ENCODE peak calls at places on chromosome 7, in seven cellular contexts. One of them, this sample, is unnamed.

GRCh38 chr7:42017356-42017986 is 219.5 kb downstream of the GLI3 start:
- DNase-seq in A549: no peak
- DNase-seq in prostate gland: no peak
- DNase-seq in HCT116: no peak
- DNase-seq in caudate nucleus: no peak
- DNase-seq in kidney: no peak
- DNase-seq in left lung: no peak
- DNase-seq in this sample: no peak

GRCh38 chr7:28481131-28481926 is 69.0 kb downstream of the CREB5 start:
- DNase-seq in A549: no peak
- DNase-seq in prostate gland: no peak
- DNase-seq in HCT116: no peak
- DNase-seq in caudate nucleus: no peak
- DNase-seq in kidney: no peak
- DNase-seq in left lung: no peak
- DNase-seq in this sample: no peak

GRCh38 chr7:69597278-69598076 is 798 bp upstream of the AUTS2 start:
- DNase-seq in A549: peak
- DNase-seq in prostate gland: peak
- DNase-seq in HCT116: no peak
- DNase-seq in caudate nucleus: peak
- DNase-seq in kidney: peak
- DNase-seq in left lung: peak
- DNase-seq in this sample: peak

GRCh38 chr7:91519241-91520200 is 255.3 kb downstream of the FZD1 start:
- DNase-seq in A549: no peak
- DNase-seq in prostate gland: no peak
- DNase-seq in HCT116: no peak
- DNase-seq in caudate nucleus: no peak
- DNase-seq in kidney: no peak
- DNase-seq in left lung: no peak
- DNase-seq in this sample: no peak

GRCh38 chr7:82110146-82110823 is 333.3 kb downstream of the CACNA2D1 start:
- DNase-seq in A549: no peak
- DNase-seq in prostate gland: no peak
- DNase-seq in HCT116: no peak
- DNase-seq in caudate nucleus: no peak
- DNase-seq in kidney: no peak
- DNase-seq in left lung: no peak
- DNase-seq in this sample: no peak

GRCh38 chr7:69770613-69771012 is 172.3 kb downstream of the AUTS2 start:
- DNase-seq in A549: no peak
- DNase-seq in prostate gland: no peak
- DNase-seq in HCT116: no peak
- DNase-seq in caudate nucleus: no peak
- DNase-seq in kidney: no peak
- DNase-seq in left lung: no peak
- DNase-seq in this sample: no peak

GRCh38 chr7:155252388-155252957 is 45.2 kb upstream of the INSIG1 start:
- DNase-seq in A549: no peak
- DNase-seq in prostate gland: no peak
- DNase-seq in HCT116: no peak
- DNase-seq in caudate nucleus: no peak
- DNase-seq in kidney: no peak
- DNase-seq in left lung: no peak
- DNase-seq in this sample: no peak

GRCh38 chr7:15686957-15687644 is 618 bp upstream of the MEOX2 start:
- DNase-seq in A549: no peak
- DNase-seq in prostate gland: no peak
- DNase-seq in HCT116: no peak
- DNase-seq in caudate nucleus: no peak
- DNase-seq in kidney: no peak
- DNase-seq in left lung: peak
- DNase-seq in this sample: no peak

GRCh38 chr7:92645531-92646061 is 55.4 kb upstream of the FAM133B start:
- DNase-seq in A549: peak
- DNase-seq in prostate gland: peak
- DNase-seq in HCT116: peak
- DNase-seq in caudate nucleus: no peak
- DNase-seq in kidney: no peak
- DNase-seq in left lung: no peak
- DNase-seq in this sample: no peak

GRCh38 chr7:158164101-158165095 is 423.2 kb downstream of the PTPRN2 start:
- DNase-seq in A549: no peak
- DNase-seq in prostate gland: no peak
- DNase-seq in HCT116: no peak
- DNase-seq in caudate nucleus: no peak
- DNase-seq in kidney: no peak
- DNase-seq in left lung: no peak
- DNase-seq in this sample: no peak

GRCh38 chr7:145848691-145849090 is 267.9 kb upstream of the CNTNAP2 start:
- DNase-seq in A549: no peak
- DNase-seq in prostate gland: no peak
- DNase-seq in HCT116: no peak
- DNase-seq in caudate nucleus: no peak
- DNase-seq in kidney: no peak
- DNase-seq in left lung: no peak
- DNase-seq in this sample: no peak

GRCh38 chr7:128092221-128092620 is 61.0 kb upstream of the LRRC4 start:
- DNase-seq in A549: no peak
- DNase-seq in prostate gland: no peak
- DNase-seq in HCT116: no peak
- DNase-seq in caudate nucleus: no peak
- DNase-seq in kidney: no peak
- DNase-seq in left lung: no peak
- DNase-seq in this sample: no peak

GRCh38 chr7:43694399-43694748 is 34.9 kb downstream of the COA1 start:
- DNase-seq in A549: no peak
- DNase-seq in prostate gland: no peak
- DNase-seq in HCT116: peak
- DNase-seq in caudate nucleus: no peak
- DNase-seq in kidney: no peak
- DNase-seq in left lung: no peak
- DNase-seq in this sample: no peak

GRCh38 chr7:77537595-77538185 is 595 bp downstream of the PTPN12 start:
- DNase-seq in A549: peak
- DNase-seq in prostate gland: peak
- DNase-seq in HCT116: no peak
- DNase-seq in caudate nucleus: no peak
- DNase-seq in kidney: peak
- DNase-seq in left lung: peak
- DNase-seq in this sample: peak

GRCh38 chr7:114921636-114922150 is at the start of gene MDFIC:
- DNase-seq in A549: peak
- DNase-seq in prostate gland: no peak
- DNase-seq in HCT116: no peak
- DNase-seq in caudate nucleus: no peak
- DNase-seq in kidney: peak
- DNase-seq in left lung: no peak
- DNase-seq in this sample: no peak

GRCh38 chr7:117273325-117274292 is 49.2 kb downstream of the WNT2 start:
- DNase-seq in A549: no peak
- DNase-seq in prostate gland: peak
- DNase-seq in HCT116: no peak
- DNase-seq in caudate nucleus: no peak
- DNase-seq in kidney: no peak
- DNase-seq in left lung: no peak
- DNase-seq in this sample: no peak

GRCh38 chr7:42493436-42494198 is 256.6 kb upstream of the GLI3 start:
- DNase-seq in A549: no peak
- DNase-seq in prostate gland: peak
- DNase-seq in HCT116: no peak
- DNase-seq in caudate nucleus: peak
- DNase-seq in kidney: peak
- DNase-seq in left lung: peak
- DNase-seq in this sample: peak

GRCh38 chr7:82331234-82331633 is 112.3 kb downstream of the CACNA2D1 start:
- DNase-seq in A549: no peak
- DNase-seq in prostate gland: no peak
- DNase-seq in HCT116: no peak
- DNase-seq in caudate nucleus: no peak
- DNase-seq in kidney: no peak
- DNase-seq in left lung: no peak
- DNase-seq in this sample: no peak

GRCh38 chr7:65265959-65266519 is 107.6 kb upstream of the ZNF92 start:
- DNase-seq in A549: no peak
- DNase-seq in prostate gland: no peak
- DNase-seq in HCT116: no peak
- DNase-seq in caudate nucleus: no peak
- DNase-seq in kidney: no peak
- DNase-seq in left lung: no peak
- DNase-seq in this sample: no peak

GRCh38 chr7:50543776-50544442 is 21.3 kb downstream of the DDC start:
- DNase-seq in A549: no peak
- DNase-seq in prostate gland: no peak
- DNase-seq in HCT116: no peak
- DNase-seq in caudate nucleus: no peak
- DNase-seq in kidney: no peak
- DNase-seq in left lung: no peak
- DNase-seq in this sample: no peak

GRCh38 chr7:75572396-75572795 is 80.3 kb downstream of the SPDYE5 start:
- DNase-seq in A549: no peak
- DNase-seq in prostate gland: no peak
- DNase-seq in HCT116: no peak
- DNase-seq in caudate nucleus: peak
- DNase-seq in kidney: no peak
- DNase-seq in left lung: no peak
- DNase-seq in this sample: peak

GRCh38 chr7:15433154-15433553 is 128.7 kb downstream of the AGMO start:
- DNase-seq in A549: no peak
- DNase-seq in prostate gland: no peak
- DNase-seq in HCT116: no peak
- DNase-seq in caudate nucleus: no peak
- DNase-seq in kidney: no peak
- DNase-seq in left lung: no peak
- DNase-seq in this sample: no peak

GRCh38 chr7:153518201-153518984 is 533.8 kb upstream of the DPP6 start:
- DNase-seq in A549: no peak
- DNase-seq in prostate gland: no peak
- DNase-seq in HCT116: no peak
- DNase-seq in caudate nucleus: no peak
- DNase-seq in kidney: no peak
- DNase-seq in left lung: no peak
- DNase-seq in this sample: no peak

GRCh38 chr7:85052894-85053293 is 134.0 kb downstream of the SEMA3D start:
- DNase-seq in A549: no peak
- DNase-seq in prostate gland: no peak
- DNase-seq in HCT116: no peak
- DNase-seq in caudate nucleus: no peak
- DNase-seq in kidney: no peak
- DNase-seq in left lung: no peak
- DNase-seq in this sample: no peak

GRCh38 chr7:82263880-82264751 is 179.5 kb downstream of the CACNA2D1 start:
- DNase-seq in A549: no peak
- DNase-seq in prostate gland: no peak
- DNase-seq in HCT116: no peak
- DNase-seq in caudate nucleus: no peak
- DNase-seq in kidney: no peak
- DNase-seq in left lung: no peak
- DNase-seq in this sample: no peak

GRCh38 chr7:28530175-28531142 is 118.1 kb downstream of the CREB5 start:
- DNase-seq in A549: no peak
- DNase-seq in prostate gland: no peak
- DNase-seq in HCT116: no peak
- DNase-seq in caudate nucleus: no peak
- DNase-seq in kidney: no peak
- DNase-seq in left lung: no peak
- DNase-seq in this sample: no peak

GRCh38 chr7:7146837-7147236 is 35.5 kb upstream of the C1GALT1 start:
- DNase-seq in A549: no peak
- DNase-seq in prostate gland: no peak
- DNase-seq in HCT116: no peak
- DNase-seq in caudate nucleus: no peak
- DNase-seq in kidney: no peak
- DNase-seq in left lung: no peak
- DNase-seq in this sample: no peak
- H3K27ac ChIP-seq in A549: no peak
- H3K27ac ChIP-seq in prostate gland: no peak
- H3K27ac ChIP-seq in HCT116: no peak
- H3K27ac ChIP-seq in caudate nucleus: no peak
- H3K27ac ChIP-seq in kidney: no peak
- H3K27ac ChIP-seq in left lung: no peak
- H3K27ac ChIP-seq in this sample: no peak

GRCh38 chr7:46226860-46227259 is 305.8 kb upstream of the IGFBP3 start:
- DNase-seq in A549: no peak
- DNase-seq in prostate gland: no peak
- DNase-seq in HCT116: no peak
- DNase-seq in caudate nucleus: no peak
- DNase-seq in kidney: no peak
- DNase-seq in left lung: no peak
- DNase-seq in this sample: no peak

GRCh38 chr7:46233585-46234329 is 312.7 kb upstream of the IGFBP3 start:
- DNase-seq in A549: no peak
- DNase-seq in prostate gland: no peak
- DNase-seq in HCT116: no peak
- DNase-seq in caudate nucleus: no peak
- DNase-seq in kidney: no peak
- DNase-seq in left lung: no peak
- DNase-seq in this sample: no peak

GRCh38 chr7:46230298-46231295 is 309.5 kb upstream of the IGFBP3 start:
- DNase-seq in A549: no peak
- DNase-seq in prostate gland: no peak
- DNase-seq in HCT116: no peak
- DNase-seq in caudate nucleus: no peak
- DNase-seq in kidney: no peak
- DNase-seq in left lung: no peak
- DNase-seq in this sample: no peak

DNA sequence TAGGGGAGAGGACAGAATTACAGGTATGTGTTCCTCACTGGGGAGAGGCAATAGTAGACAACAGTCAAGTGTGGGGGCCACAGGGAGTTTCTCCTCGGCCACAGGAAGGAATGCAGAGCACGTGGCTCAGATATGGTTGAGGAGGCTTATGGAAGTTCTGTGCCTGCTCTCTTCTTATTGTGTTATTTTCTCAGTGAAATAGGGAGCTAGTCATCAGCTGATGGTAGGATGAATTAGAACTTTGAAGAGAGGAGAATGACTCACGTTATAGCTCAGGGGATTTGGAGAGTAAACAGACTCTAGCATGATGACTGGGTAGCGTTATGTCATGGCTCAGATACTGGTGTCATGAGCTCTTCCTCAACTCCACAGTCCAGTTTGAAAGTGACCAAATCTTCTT is 308.3 kb upstream of the IGFBP3 start:
- DNase-seq in A549: peak
- DNase-seq in prostate gland: no peak
- DNase-seq in HCT116: no peak
- DNase-seq in caudate nucleus: no peak
- DNase-seq in kidney: no peak
- DNase-seq in left lung: no peak
- DNase-seq in this sample: no peak
- H3K27ac ChIP-seq in A549: peak
- H3K27ac ChIP-seq in prostate gland: no peak
- H3K27ac ChIP-seq in HCT116: no peak
- H3K27ac ChIP-seq in caudate nucleus: no peak
- H3K27ac ChIP-seq in kidney: no peak
- H3K27ac ChIP-seq in left lung: no peak
- H3K27ac ChIP-seq in this sample: no peak

GRCh38 chr7:136036336-136036735 is 59.2 kb upstream of the MTPN start:
- DNase-seq in A549: no peak
- DNase-seq in prostate gland: peak
- DNase-seq in HCT116: no peak
- DNase-seq in caudate nucleus: no peak
- DNase-seq in kidney: no peak
- DNase-seq in left lung: no peak
- DNase-seq in this sample: no peak
- H3K27ac ChIP-seq in A549: no peak
- H3K27ac ChIP-seq in prostate gland: peak
- H3K27ac ChIP-seq in HCT116: no peak
- H3K27ac ChIP-seq in caudate nucleus: no peak
- H3K27ac ChIP-seq in kidney: no peak
- H3K27ac ChIP-seq in left lung: no peak
- H3K27ac ChIP-seq in this sample: no peak

GRCh38 chr7:79453558-79454324 is at the start of gene MAGI2:
- DNase-seq in A549: no peak
- DNase-seq in prostate gland: peak
- DNase-seq in HCT116: no peak
- DNase-seq in caudate nucleus: peak
- DNase-seq in kidney: peak
- DNase-seq in left lung: peak
- DNase-seq in this sample: peak
- H3K27ac ChIP-seq in A549: peak
- H3K27ac ChIP-seq in prostate gland: peak
- H3K27ac ChIP-seq in HCT116: no peak
- H3K27ac ChIP-seq in caudate nucleus: peak
- H3K27ac ChIP-seq in kidney: peak
- H3K27ac ChIP-seq in left lung: peak
- H3K27ac ChIP-seq in this sample: peak